ENCODE peak calls at places on chromosomes 13 and 19, in six cellular contexts. One of them, this sample, is unnamed.

GRCh38 chr19:34943861-34944573 is 17.3 kb downstream of the ZNF30 start:
- DNase-seq in AG04450: no peak
- DNase-seq in heart right ventricle: no peak
- DNase-seq in fibroblast of lung: no peak
- DNase-seq in CD8-positive, alpha-beta T cell: no peak
- DNase-seq in foreskin fibroblast: no peak
- DNase-seq in this sample: no peak

GRCh38 chr13:111512707-111513106 is 192.3 kb downstream of the TEX29 start:
- DNase-seq in AG04450: no peak
- DNase-seq in heart right ventricle: no peak
- DNase-seq in fibroblast of lung: no peak
- DNase-seq in CD8-positive, alpha-beta T cell: no peak
- DNase-seq in foreskin fibroblast: no peak
- DNase-seq in this sample: no peak

GRCh38 chr13:78680611-78681010 is 21.7 kb upstream of the OBI1 start:
- DNase-seq in AG04450: no peak
- DNase-seq in heart right ventricle: no peak
- DNase-seq in fibroblast of lung: no peak
- DNase-seq in CD8-positive, alpha-beta T cell: no peak
- DNase-seq in foreskin fibroblast: no peak
- DNase-seq in this sample: no peak

GRCh38 chr19:46478356-46478986 is 7.1 kb upstream of the PNMA8A start:
- DNase-seq in AG04450: no peak
- DNase-seq in heart right ventricle: no peak
- DNase-seq in fibroblast of lung: peak; percentile 83
- DNase-seq in CD8-positive, alpha-beta T cell: no peak
- DNase-seq in foreskin fibroblast: no peak
- DNase-seq in this sample: no peak

GRCh38 chr19:40603071-40603718 is 2.0 kb downstream of the LTBP4 start:
- DNase-seq in AG04450: no peak
- DNase-seq in heart right ventricle: no peak
- DNase-seq in fibroblast of lung: peak; percentile 67
- DNase-seq in CD8-positive, alpha-beta T cell: no peak
- DNase-seq in foreskin fibroblast: no peak
- DNase-seq in this sample: no peak

GRCh38 chr19:664913-665443 is 2.0 kb upstream of the RNF126 start:
- DNase-seq in AG04450: peak; percentile 55
- DNase-seq in heart right ventricle: peak; percentile 80
- DNase-seq in fibroblast of lung: peak; percentile 67
- DNase-seq in CD8-positive, alpha-beta T cell: peak; percentile 79
- DNase-seq in foreskin fibroblast: peak; percentile 85
- DNase-seq in this sample: peak; percentile 20

GRCh38 chr13:81442904-81443303 is 1102.0 kb upstream of the SPRY2 start:
- DNase-seq in AG04450: no peak
- DNase-seq in heart right ventricle: no peak
- DNase-seq in fibroblast of lung: no peak
- DNase-seq in CD8-positive, alpha-beta T cell: no peak
- DNase-seq in foreskin fibroblast: no peak
- DNase-seq in this sample: peak; percentile 11

GRCh38 chr13:112012004-112012704 is 54.8 kb upstream of the SOX1 start:
- DNase-seq in AG04450: no peak
- DNase-seq in heart right ventricle: no peak
- DNase-seq in fibroblast of lung: no peak
- DNase-seq in CD8-positive, alpha-beta T cell: no peak
- DNase-seq in foreskin fibroblast: no peak
- DNase-seq in this sample: no peak

GRCh38 chr19:4980087-4980486 is 11.2 kb downstream of the KDM4B start:
- DNase-seq in AG04450: no peak
- DNase-seq in heart right ventricle: no peak
- DNase-seq in fibroblast of lung: peak; percentile 68
- DNase-seq in CD8-positive, alpha-beta T cell: no peak
- DNase-seq in foreskin fibroblast: no peak
- DNase-seq in this sample: no peak

GRCh38 chr19:38665950-38666661 is 18.7 kb downstream of the ACTN4 start:
- DNase-seq in AG04450: no peak
- DNase-seq in heart right ventricle: peak; percentile 86
- DNase-seq in fibroblast of lung: peak; percentile 79
- DNase-seq in CD8-positive, alpha-beta T cell: no peak
- DNase-seq in foreskin fibroblast: peak; percentile 78
- DNase-seq in this sample: peak; percentile 71

GRCh38 chr13:73212482-73212881 is 153.7 kb downstream of the KLF5 start:
- DNase-seq in AG04450: no peak
- DNase-seq in heart right ventricle: no peak
- DNase-seq in fibroblast of lung: no peak
- DNase-seq in CD8-positive, alpha-beta T cell: no peak
- DNase-seq in foreskin fibroblast: no peak
- DNase-seq in this sample: no peak

GRCh38 chr13:43804461-43805070 is 17.8 kb upstream of the ENOX1 start:
- DNase-seq in AG04450: peak; percentile 44
- DNase-seq in heart right ventricle: peak; percentile 47
- DNase-seq in fibroblast of lung: peak; percentile 54
- DNase-seq in CD8-positive, alpha-beta T cell: no peak
- DNase-seq in foreskin fibroblast: peak; percentile 85
- DNase-seq in this sample: no peak
- TF ChIP-seq CTCF in AG04450: peak; percentile 52
- TF ChIP-seq CTCF in heart right ventricle: peak; percentile 57
- TF ChIP-seq CTCF in fibroblast of lung: peak; percentile 39
- TF ChIP-seq CTCF in CD8-positive, alpha-beta T cell: peak; percentile 69
- TF ChIP-seq CTCF in foreskin fibroblast: peak; percentile 16
- TF ChIP-seq CTCF in this sample: peak; percentile 41

DNA sequence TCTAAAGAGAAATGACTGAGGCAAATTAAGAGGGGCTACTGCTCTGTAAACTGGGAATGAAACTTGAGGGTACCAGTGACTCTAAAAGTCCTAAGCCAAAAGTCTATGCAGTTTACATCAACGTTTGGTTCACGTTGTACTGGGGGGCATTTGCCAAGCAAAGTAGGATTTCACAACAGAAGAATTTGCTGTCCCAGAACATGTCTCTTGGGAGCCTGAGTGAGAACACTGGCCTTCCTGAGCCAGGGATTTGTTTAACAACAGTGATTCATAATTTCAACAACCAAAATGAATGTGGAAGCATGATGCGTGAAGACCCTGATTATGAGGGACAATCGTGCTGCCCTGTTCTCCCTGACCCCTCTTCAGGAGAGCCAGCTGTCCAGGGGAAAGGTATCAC is 178.0 kb downstream of the OXGR1 start:
- DNase-seq in AG04450: no peak
- DNase-seq in heart right ventricle: no peak
- DNase-seq in fibroblast of lung: no peak
- DNase-seq in CD8-positive, alpha-beta T cell: no peak
- DNase-seq in foreskin fibroblast: peak; percentile 77
- DNase-seq in this sample: no peak
- H3K4me3 ChIP-seq in AG04450: no peak overlapping the region
- H3K4me3 ChIP-seq in heart right ventricle: no peak overlapping the region
- H3K4me3 ChIP-seq in fibroblast of lung: no peak overlapping the region
- H3K4me3 ChIP-seq in CD8-positive, alpha-beta T cell: no peak overlapping the region
- H3K4me3 ChIP-seq in foreskin fibroblast: no peak overlapping the region
- H3K4me3 ChIP-seq in this sample: no peak overlapping the region

GRCh38 chr19:50662442-50663279 is 13.4 kb downstream of the C19orf81 start:
- DNase-seq in AG04450: no peak
- DNase-seq in heart right ventricle: no peak
- DNase-seq in fibroblast of lung: no peak
- DNase-seq in CD8-positive, alpha-beta T cell: no peak
- DNase-seq in foreskin fibroblast: no peak
- DNase-seq in this sample: no peak
- TF ChIP-seq CTCF in AG04450: no peak
- TF ChIP-seq CTCF in heart right ventricle: no peak
- TF ChIP-seq CTCF in fibroblast of lung: no peak
- TF ChIP-seq CTCF in CD8-positive, alpha-beta T cell: no peak
- TF ChIP-seq CTCF in foreskin fibroblast: no peak
- TF ChIP-seq CTCF in this sample: no peak

DNA sequence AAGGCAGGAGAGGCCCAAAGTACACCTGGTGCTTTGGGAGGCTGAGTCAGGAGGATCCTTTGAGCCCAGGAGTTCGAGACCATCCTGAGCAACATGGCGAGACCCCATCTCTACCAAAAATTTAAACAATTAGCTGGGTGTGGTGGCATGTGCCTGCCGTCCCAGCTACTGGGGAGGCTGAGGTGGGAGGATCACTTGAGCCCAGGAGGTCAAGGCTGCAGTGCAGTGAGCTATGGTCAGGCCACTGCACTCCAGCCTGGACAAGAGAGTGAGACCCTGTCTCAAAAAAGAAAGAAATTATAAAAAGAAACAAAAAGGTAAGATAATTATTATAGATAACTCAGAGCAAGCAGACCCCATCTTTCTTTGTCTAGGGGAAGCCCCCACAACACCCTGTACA is 1.9 kb downstream of the HOMER3 start:
- DNase-seq in AG04450: no peak
- DNase-seq in heart right ventricle: no peak
- DNase-seq in fibroblast of lung: no peak
- DNase-seq in CD8-positive, alpha-beta T cell: no peak
- DNase-seq in foreskin fibroblast: no peak
- DNase-seq in this sample: no peak
- H3K4me3 ChIP-seq in AG04450: peak overlapping the region; percentile 90
- H3K4me3 ChIP-seq in heart right ventricle: no peak overlapping the region
- H3K4me3 ChIP-seq in fibroblast of lung: no peak overlapping the region
- H3K4me3 ChIP-seq in CD8-positive, alpha-beta T cell: no peak overlapping the region
- H3K4me3 ChIP-seq in foreskin fibroblast: peak overlapping the region; percentile 97
- H3K4me3 ChIP-seq in this sample: peak overlapping the region; percentile 91

GRCh38 chr13:83882626-83882959 is 319 bp upstream of the SLITRK1 start:
- DNase-seq in AG04450: no peak
- DNase-seq in heart right ventricle: no peak
- DNase-seq in fibroblast of lung: no peak
- DNase-seq in CD8-positive, alpha-beta T cell: no peak
- DNase-seq in foreskin fibroblast: no peak
- DNase-seq in this sample: no peak

GRCh38 chr13:83881031-83881727 is 1.1 kb downstream of the SLITRK1 start:
- DNase-seq in AG04450: no peak
- DNase-seq in heart right ventricle: no peak
- DNase-seq in fibroblast of lung: no peak
- DNase-seq in CD8-positive, alpha-beta T cell: no peak
- DNase-seq in foreskin fibroblast: peak; percentile 8
- DNase-seq in this sample: no peak

GRCh38 chr13:83880275-83881027 is 1.8 kb downstream of the SLITRK1 start:
- DNase-seq in AG04450: no peak
- DNase-seq in heart right ventricle: no peak
- DNase-seq in fibroblast of lung: no peak
- DNase-seq in CD8-positive, alpha-beta T cell: no peak
- DNase-seq in foreskin fibroblast: no peak
- DNase-seq in this sample: no peak

GRCh38 chr13:83883061-83883523 is 818 bp upstream of the SLITRK1 start:
- DNase-seq in AG04450: no peak
- DNase-seq in heart right ventricle: no peak
- DNase-seq in fibroblast of lung: no peak
- DNase-seq in CD8-positive, alpha-beta T cell: no peak
- DNase-seq in foreskin fibroblast: no peak
- DNase-seq in this sample: no peak

DNA sequence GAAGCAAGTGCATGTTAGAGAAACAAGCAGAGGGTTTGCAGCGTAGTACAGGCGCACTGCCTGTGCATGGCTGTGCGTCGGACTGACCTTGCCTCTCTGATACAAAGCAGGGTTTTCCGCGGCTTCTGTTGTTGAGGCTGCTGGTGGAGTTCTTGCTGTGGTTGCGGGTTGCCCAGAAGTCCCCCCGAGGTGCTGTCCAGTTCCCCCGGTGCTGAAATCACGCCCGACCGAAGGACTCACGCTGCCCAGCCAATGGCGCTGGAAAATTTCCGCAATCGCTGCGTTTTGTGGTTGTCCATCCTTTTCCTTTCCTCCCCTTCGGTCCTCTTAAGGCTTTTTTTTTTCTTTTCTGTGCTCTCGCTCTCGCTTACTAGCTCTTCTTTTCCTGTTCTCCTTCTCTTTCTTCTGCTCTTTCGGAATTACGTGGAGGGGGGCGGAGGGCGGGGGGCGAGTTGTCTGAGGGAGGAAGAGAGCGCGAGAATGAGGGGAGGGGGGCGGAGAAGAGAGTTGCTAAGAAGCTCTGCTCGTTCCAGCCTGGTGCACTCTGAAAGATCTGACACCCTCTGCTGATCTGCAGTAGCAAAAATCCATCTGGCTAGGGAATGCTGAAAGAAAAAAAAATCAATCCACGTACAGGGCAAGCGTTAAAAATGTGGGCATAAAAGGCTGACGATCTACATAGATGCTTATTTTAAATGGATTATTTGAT is at the start of gene SLITRK1:
- DNase-seq in AG04450: peak; percentile 42
- DNase-seq in heart right ventricle: peak; percentile 29
- DNase-seq in fibroblast of lung: peak; percentile 74
- DNase-seq in CD8-positive, alpha-beta T cell: no peak
- DNase-seq in foreskin fibroblast: peak; percentile 59
- DNase-seq in this sample: peak; percentile 59
- TF ChIP-seq CTCF in AG04450: no peak
- TF ChIP-seq CTCF in heart right ventricle: no peak
- TF ChIP-seq CTCF in fibroblast of lung: no peak
- TF ChIP-seq CTCF in CD8-positive, alpha-beta T cell: no peak
- TF ChIP-seq CTCF in foreskin fibroblast: no peak
- TF ChIP-seq CTCF in this sample: no peak

This sample was measured in retinal pigment epithelial cell.